ENCODE peak calls at places on chromosomes 16 and 17, in eight cellular contexts. B is heart right ventricle, Q is body of pancreas, I is A549, T is sigmoid colon, M is adrenal gland, H is lower lobe of right lung, P is breast epithelium. X is an unnamed sample.

GRCh38 chr17:59427425-59427921 is 96.0 kb downstream of the YPEL2 start:
- DNase-seq in B (peak; percentile 63), Q (no peak), I (no peak), T (no peak), M (peak; percentile 40), H (no peak), P (no peak), X (no peak)

GRCh38 chr16:3266873-3267537 is 10.6 kb upstream of the MEFV start:
- DNase-seq in B (no peak), Q (no peak), I (peak; percentile 43), T (no peak), M (peak; percentile 65), H (no peak), P (no peak), X (no peak)

GRCh38 chr16:871562-872330 is 71.2 kb upstream of the GNG13 start:
- DNase-seq in B (no peak), Q (no peak), I (no peak), T (peak; percentile 60), M (no peak), H (peak; percentile 28), P (no peak), X (no peak)

GRCh38 chr17:30550512-30551273 is 73.5 kb downstream of the GOSR1 start:
- DNase-seq in B (no peak), Q (no peak), I (no peak), T (no peak), M (no peak), H (no peak), P (no peak), X (no peak)

GRCh38 chr16:53817117-53817516 is 113.2 kb downstream of the FTO start:
- DNase-seq in B (no peak), Q (no peak), I (peak; percentile 62), T (no peak), M (peak; percentile 73), H (no peak), P (no peak), X (no peak)

GRCh38 chr17:3557768-3558583 is at the start of gene TRPV3:
- DNase-seq in B (no peak), Q (peak; percentile 85), I (no peak), T (no peak), M (peak; percentile 40), H (no peak), P (no peak), X (no peak)

GRCh38 chr16:12239953-12240485 is 263.5 kb downstream of the SNX29 start:
- DNase-seq in B (no peak), Q (no peak), I (no peak), T (no peak), M (no peak), H (no peak), P (no peak), X (no peak)

GRCh38 chr17:58377005-58377660 is 25.1 kb upstream of the SUPT4H1 start:
- DNase-seq in B (no peak), Q (peak; percentile 53), I (no peak), T (no peak), M (no peak), H (no peak), P (no peak), X (no peak)

GRCh38 chr16:51523400-51523799 is 372.3 kb upstream of the SALL1 start:
- DNase-seq in B (no peak), Q (no peak), I (no peak), T (no peak), M (no peak), H (no peak), P (no peak), X (no peak)

GRCh38 chr16:23905027-23905426 is 69.2 kb downstream of the PRKCB start:
- DNase-seq in B (no peak), Q (no peak), I (peak; percentile 15), T (peak; percentile 81), M (no peak), H (peak; percentile 50), P (no peak), X (no peak)

GRCh38 chr17:62895650-62896301 is 70.3 kb upstream of the TANC2 start:
- DNase-seq in B (no peak), Q (no peak), I (no peak), T (no peak), M (no peak), H (no peak), P (no peak), X (no peak)

GRCh38 chr17:38667099-38667786 is 7.5 kb downstream of the EPOP start:
- DNase-seq in B (peak; percentile 60), Q (peak; percentile 76), I (peak; percentile 89), T (peak; percentile 81), M (peak; percentile 71), H (peak; percentile 67), P (no peak), X (peak; percentile 68)

GRCh38 chr17:50361561-50362480 is 11.2 kb downstream of the MRPL27 start:
- DNase-seq in B (peak; percentile 47), Q (peak; percentile 77), I (peak; percentile 93), T (peak; percentile 75), M (peak; percentile 81), H (peak; percentile 61), P (no peak), X (no peak)

GRCh38 chr17:11391134-11391533 is 150.1 kb downstream of the SHISA6 start:
- DNase-seq in B (no peak), Q (peak; percentile 59), I (no peak), T (no peak), M (no peak), H (no peak), P (no peak), X (no peak)

GRCh38 chr17:11383157-11383556 is 142.1 kb downstream of the SHISA6 start:
- DNase-seq in B (no peak), Q (no peak), I (no peak), T (no peak), M (no peak), H (no peak), P (no peak), X (no peak)

GRCh38 chr17:11384131-11384530 is 143.1 kb downstream of the SHISA6 start:
- DNase-seq in B (no peak), Q (no peak), I (no peak), T (no peak), M (no peak), H (no peak), P (no peak), X (no peak)

GRCh38 chr17:11389583-11389982 is 148.6 kb downstream of the SHISA6 start:
- DNase-seq in B (no peak), Q (no peak), I (no peak), T (no peak), M (no peak), H (no peak), P (no peak), X (no peak)

DNA sequence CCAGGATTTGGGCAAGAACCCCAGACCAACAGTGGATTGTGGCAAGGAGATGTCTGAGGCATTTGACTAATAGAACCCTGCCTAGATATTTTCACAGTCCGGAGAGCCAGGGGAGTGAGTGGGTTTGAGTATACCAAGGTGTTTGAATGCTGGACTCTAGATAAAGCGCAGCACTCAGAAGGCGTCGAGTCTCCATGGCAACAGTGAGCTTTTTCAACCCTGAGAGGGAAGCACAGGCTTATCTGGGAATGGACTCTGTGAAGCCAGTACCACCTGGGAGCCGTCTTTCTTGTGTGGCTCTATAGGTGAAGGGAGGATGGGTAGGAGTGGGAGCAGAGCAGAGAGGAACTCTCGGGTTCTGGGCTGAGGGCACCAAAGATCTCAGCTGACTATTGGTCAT is 147.0 kb downstream of the SHISA6 start:
- DNase-seq in B (no peak), Q (no peak), I (no peak), T (no peak), M (no peak), H (no peak), P (no peak), X (no peak)
- H3K9me3 ChIP-seq in B (peaks cover 7% of the 10 kb centered on the region), Q (no peaks in the 10 kb centered on the region), I (no peaks in the 10 kb centered on the region), T (no peaks in the 10 kb centered on the region), M (no peaks in the 10 kb centered on the region), H (no peaks in the 10 kb centered on the region), P (no peaks in the 10 kb centered on the region), X (no peaks in the 10 kb centered on the region)

DNA sequence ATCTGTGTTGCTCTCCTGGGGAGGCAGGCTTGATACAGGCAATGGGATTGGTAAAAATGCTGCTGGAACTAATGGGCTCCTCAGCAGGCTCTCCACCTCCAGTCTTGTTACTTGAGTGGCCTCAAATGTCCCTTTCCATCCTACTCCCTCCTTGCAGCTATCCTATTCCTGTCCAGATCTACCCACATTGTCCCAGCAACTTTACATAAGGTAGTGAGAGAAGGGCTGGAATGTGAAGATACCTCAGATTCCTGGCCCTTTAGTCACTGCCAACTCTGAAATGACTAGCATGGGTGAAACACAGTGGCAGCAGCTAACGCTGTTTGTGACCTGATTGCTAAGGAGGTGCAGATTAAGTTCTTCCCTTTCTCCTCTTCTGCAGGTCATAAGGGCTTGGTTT is 210.1 kb upstream of the HS3ST4 start:
- DNase-seq in B (no peak), Q (no peak), I (no peak), T (no peak), M (no peak), H (no peak), P (no peak), X (no peak)
- H3K27ac ChIP-seq in B (no peak overlapping the region), Q (no peak overlapping the region), I (no peak overlapping the region), T (no peak overlapping the region), M (no peak overlapping the region), H (no peak overlapping the region), P (no peak overlapping the region), X (no peak overlapping the region)

GRCh38 chr16:7316266-7316888 is 16.3 kb upstream of the RBFOX1 start:
- DNase-seq in B (no peak), Q (no peak), I (no peak), T (no peak), M (no peak), H (no peak), P (no peak), X (no peak)

GRCh38 chr16:7318661-7319060 is 14.0 kb upstream of the RBFOX1 start:
- DNase-seq in B (no peak), Q (no peak), I (no peak), T (no peak), M (no peak), H (no peak), P (no peak), X (no peak)

GRCh38 chr16:7315813-7316212 is 16.8 kb upstream of the RBFOX1 start:
- DNase-seq in B (no peak), Q (no peak), I (no peak), T (no peak), M (no peak), H (no peak), P (no peak), X (no peak)

GRCh38 chr16:7317982-7318381 is 14.7 kb upstream of the RBFOX1 start:
- DNase-seq in B (no peak), Q (no peak), I (no peak), T (no peak), M (no peak), H (no peak), P (no peak), X (no peak)

GRCh38 chr16:7313170-7313569 is 19.5 kb upstream of the RBFOX1 start:
- DNase-seq in B (no peak), Q (no peak), I (no peak), T (no peak), M (no peak), H (no peak), P (no peak), X (no peak)
- H3K9me3 ChIP-seq in B (no peaks in the 10 kb centered on the region), Q (no peaks in the 10 kb centered on the region), I (no peaks in the 10 kb centered on the region), T (no peaks in the 10 kb centered on the region), M (no peaks in the 10 kb centered on the region), H (no peaks in the 10 kb centered on the region), P (no peaks in the 10 kb centered on the region), X (no peaks in the 10 kb centered on the region)

DNA sequence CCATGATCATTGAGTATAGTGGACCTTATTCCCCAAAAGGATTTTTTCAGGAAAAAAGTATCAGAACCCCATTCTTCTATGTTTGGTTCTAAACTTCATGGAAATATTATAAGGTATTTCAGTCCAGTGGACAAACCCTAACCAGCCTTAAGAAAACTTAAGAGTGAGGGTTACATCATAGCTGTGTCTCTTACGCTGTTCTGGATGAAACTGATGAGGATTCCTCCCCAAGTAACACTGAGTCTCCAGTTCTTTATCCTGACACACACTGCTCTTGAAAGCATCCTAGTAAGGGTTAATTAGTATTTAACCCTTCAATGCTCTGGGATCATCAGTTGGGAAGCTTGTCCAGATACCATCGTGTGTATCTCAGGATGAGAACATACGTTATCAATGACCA is 5.0 kb downstream of the LYRM1 start:
- DNase-seq in B (no peak), Q (no peak), I (no peak), T (no peak), M (no peak), H (no peak), P (no peak), X (no peak)
- H3K27ac ChIP-seq in B (peak overlapping the region; percentile 66), Q (peak overlapping the region; percentile 70), I (peak overlapping the region; percentile 77), T (peak overlapping the region; percentile 98), M (peak overlapping the region; percentile 41), H (peak overlapping the region; percentile 75), P (peak overlapping the region; percentile 84), X (peak overlapping the region; percentile 56)

X was measured in upper lobe of right lung.